ENCODE peak calls at places on chromosome 12, in seven cellular contexts. I, S, X, U, C, Q and H are unnamed samples.

GRCh38 chr12:126425264-126425663 is 1360.0 kb downstream of the AACS start:
- DNase-seq in I (no peak), S (no peak), X (no peak), U (no peak), C (no peak), Q (no peak), H (no peak)

GRCh38 chr12:77746108-77746507 is 84.6 kb upstream of the NAV3 start:
- DNase-seq in I (no peak), S (no peak), X (no peak), U (no peak), C (no peak), Q (no peak), H (no peak)

GRCh38 chr12:109156586-109156985 is 40.2 kb downstream of the ACACB start:
- DNase-seq in I (no peak), S (no peak), X (no peak), U (no peak), C (no peak), Q (no peak), H (no peak)

GRCh38 chr12:39165338-39165737 is 259.9 kb upstream of the CPNE8 start:
- DNase-seq in I (no peak), S (no peak), X (no peak), U (no peak), C (no peak), Q (no peak), H (no peak)

GRCh38 chr12:64171715-64172114 is 50.4 kb downstream of the KICS2 start:
- DNase-seq in I (no peak), S (no peak), X (no peak), U (no peak), C (no peak), Q (no peak), H (no peak)

GRCh38 chr12:121748218-121748570 is 35.6 kb downstream of the TMEM120B start:
- DNase-seq in I (no peak), S (no peak), X (no peak), U (no peak), C (peak), Q (no peak), H (no peak)

GRCh38 chr12:28958553-28959195 is 190.4 kb upstream of the FAR2 start:
- DNase-seq in I (no peak), S (no peak), X (no peak), U (no peak), C (no peak), Q (no peak), H (no peak)

GRCh38 chr12:124721501-124722154 is 142.0 kb downstream of the SCARB1 start:
- DNase-seq in I (no peak), S (no peak), X (no peak), U (no peak), C (no peak), Q (no peak), H (no peak)

GRCh38 chr12:87368259-87368658 is 660.9 kb downstream of the C12orf50 start:
- DNase-seq in I (no peak), S (no peak), X (no peak), U (no peak), C (no peak), Q (no peak), H (no peak)

GRCh38 chr12:29673346-29673745 is 110.4 kb downstream of the TMTC1 start:
- DNase-seq in I (no peak), S (no peak), X (no peak), U (no peak), C (no peak), Q (no peak), H (no peak)

GRCh38 chr12:57641699-57642442 is 8.9 kb upstream of the B4GALNT1 start:
- DNase-seq in I (no peak), S (no peak), X (no peak), U (no peak), C (no peak), Q (no peak), H (no peak)

GRCh38 chr12:109715310-109716091 is 1.9 kb downstream of the FAM222A start:
- DNase-seq in I (peak), S (peak), X (peak), U (peak), C (peak), Q (peak), H (no peak)

GRCh38 chr12:119693006-119693405 is 25.1 kb downstream of the PRKAB1 start:
- DNase-seq in I (peak), S (peak), X (peak), U (peak), C (no peak), Q (no peak), H (no peak)

GRCh38 chr12:82174936-82175335 is 183.3 kb downstream of the CCDC59 start:
- DNase-seq in I (no peak), S (no peak), X (no peak), U (no peak), C (no peak), Q (no peak), H (no peak)

GRCh38 chr12:63764481-63764880 is 15.2 kb upstream of the RXYLT1 start:
- DNase-seq in I (no peak), S (no peak), X (no peak), U (no peak), C (no peak), Q (no peak), H (no peak)

GRCh38 chr12:100862600-100863149 is 68.1 kb downstream of the ANO4 start:
- DNase-seq in I (no peak), S (no peak), X (no peak), U (no peak), C (no peak), Q (no peak), H (no peak)

GRCh38 chr12:2034633-2035420 is 18.0 kb upstream of the CACNA1C start:
- DNase-seq in I (peak), S (peak), X (peak), U (peak), C (peak), Q (peak), H (peak)
- TF ChIP-seq EP300 in I (no peak), S (no peak), X (no peak), U (peak), C (no peak), Q (no peak), H (no peak)

DNA sequence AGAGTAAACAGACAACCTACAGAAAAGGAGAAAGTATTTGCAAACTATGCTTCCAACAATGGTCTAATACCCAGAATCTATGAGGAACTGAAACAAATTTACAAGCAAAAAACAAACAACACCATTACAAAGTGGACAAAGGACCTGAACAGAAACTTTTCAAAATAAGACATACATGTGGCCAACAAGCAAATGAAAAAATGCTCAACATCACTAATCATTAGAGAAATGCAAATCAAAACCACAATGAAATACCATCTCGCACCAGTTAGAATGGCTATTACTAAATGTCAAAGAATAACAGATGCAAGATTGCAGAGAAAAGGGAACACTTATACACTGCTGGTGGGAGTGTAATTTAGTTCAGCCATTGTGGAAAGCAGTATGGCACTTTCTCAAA is 125.8 kb downstream of the C12orf42 start:
- DNase-seq in I (no peak), S (no peak), X (no peak), U (no peak), C (no peak), Q (no peak), H (no peak)
- TF ChIP-seq EP300 in I (no peak), S (no peak), X (no peak), U (no peak), C (no peak), Q (no peak), H (no peak)

DNA sequence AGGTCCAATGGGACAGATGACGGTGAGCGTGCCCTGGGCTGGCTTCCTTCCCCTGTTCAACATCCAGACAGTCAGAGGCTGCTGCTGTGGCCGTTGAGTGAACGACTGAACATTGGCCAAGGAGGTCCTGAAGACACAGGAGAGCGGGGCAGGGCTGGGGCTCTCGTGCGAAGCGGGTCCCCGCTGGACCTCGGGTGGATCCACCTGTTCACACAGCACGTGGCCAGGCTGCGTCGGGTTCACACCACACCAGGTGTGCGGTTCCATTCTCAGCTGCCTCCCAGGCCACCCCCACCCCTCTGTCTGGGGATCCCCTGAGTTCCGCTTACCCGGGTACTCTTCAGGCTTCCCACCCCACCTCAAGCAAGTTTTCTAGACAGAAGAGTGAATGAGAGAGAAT is 199.1 kb upstream of the PRMT8 start:
- DNase-seq in I (no peak), S (no peak), X (no peak), U (no peak), C (no peak), Q (peak), H (no peak)
- TF ChIP-seq EP300 in I (no peak), S (no peak), X (no peak), U (no peak), C (no peak), Q (no peak), H (no peak)

GRCh38 chr12:31588976-31589375 is 2.0 kb downstream of the DENND5B start:
- DNase-seq in I (no peak), S (no peak), X (no peak), U (no peak), C (no peak), Q (no peak), H (no peak)

GRCh38 chr12:31589582-31589895 is 1.4 kb downstream of the DENND5B start:
- DNase-seq in I (peak), S (no peak), X (no peak), U (no peak), C (no peak), Q (peak), H (no peak)

GRCh38 chr12:31590730-31591307 is at the start of gene DENND5B:
- DNase-seq in I (peak), S (peak), X (peak), U (peak), C (peak), Q (peak), H (no peak)

GRCh38 chr12:31589896-31590729 is 823 bp downstream of the DENND5B start:
- DNase-seq in I (peak), S (peak), X (peak), U (peak), C (peak), Q (peak), H (no peak)

DNA sequence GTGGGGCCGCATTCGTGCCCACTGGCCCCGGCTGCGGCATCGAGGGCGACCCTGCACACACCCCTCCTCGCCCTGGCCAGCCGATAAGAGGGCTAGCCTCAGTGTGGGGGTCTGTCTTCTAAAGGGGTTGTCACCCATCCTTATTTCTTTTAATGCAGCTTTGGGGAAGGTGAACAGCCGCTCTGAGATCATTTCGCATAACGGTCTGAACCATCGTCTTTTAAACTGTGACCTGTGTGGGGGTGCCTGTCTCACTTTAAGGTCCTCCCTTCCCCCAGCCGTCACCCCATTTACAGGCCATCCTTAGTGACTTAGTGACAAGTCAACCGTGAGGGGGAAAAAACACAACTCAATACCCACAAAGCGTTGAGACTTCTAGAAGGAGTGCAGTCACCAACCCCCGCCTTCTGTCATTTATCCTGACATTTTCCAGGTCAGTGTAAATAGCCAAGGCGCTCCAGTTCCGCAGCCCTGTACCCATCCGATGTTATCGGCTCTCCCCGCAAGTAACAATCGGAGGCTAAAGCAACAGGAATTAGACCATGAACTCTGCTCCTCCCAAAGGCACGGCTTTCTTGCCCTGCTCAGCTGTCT is 469 bp upstream of the DENND5B start:
- DNase-seq in I (peak), S (no peak), X (peak), U (peak), C (peak), Q (no peak), H (no peak)
- TF ChIP-seq EP300 in I (no peak), S (no peak), X (no peak), U (peak), C (no peak), Q (no peak), H (no peak)

DNA sequence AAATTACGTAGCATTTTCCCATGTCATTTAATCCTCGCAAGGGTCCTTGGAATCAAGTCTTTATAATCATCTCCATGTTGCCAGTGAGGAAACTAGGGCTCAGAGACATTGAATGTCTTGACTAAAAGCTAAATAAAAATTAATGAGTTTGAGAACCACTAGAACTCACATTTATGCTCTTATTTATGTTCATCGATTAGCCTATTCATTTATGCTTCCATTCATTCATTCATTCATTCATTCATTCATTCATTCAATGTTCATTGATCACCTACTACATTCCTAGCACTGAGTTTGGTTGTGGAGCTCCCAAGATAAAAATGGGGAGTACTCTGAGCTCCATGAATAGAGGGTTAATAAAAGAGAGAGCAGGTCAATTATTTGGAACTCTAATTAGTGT is 59.7 kb downstream of the KCNA1 start:
- DNase-seq in I (no peak), S (no peak), X (no peak), U (no peak), C (no peak), Q (no peak), H (no peak)
- TF ChIP-seq EP300 in I (no peak), S (no peak), X (no peak), U (no peak), C (no peak), Q (no peak), H (no peak)

GRCh38 chr12:47139010-47139681 is 59.4 kb upstream of the AMIGO2 start:
- DNase-seq in I (no peak), S (no peak), X (no peak), U (no peak), C (no peak), Q (no peak), H (no peak)
- TF ChIP-seq EP300 in I (no peak), S (no peak), X (no peak), U (no peak), C (no peak), Q (no peak), H (no peak)